ENCODE peak calls at places on chromosome 5, in eight cellular contexts. D is astrocyte, V is PC-3, I is HCT116, X is H1, Y is neuronal stem cell, M is fibroblast of lung, C is GM23338. P is an unnamed sample.

GRCh38 chr5:5266296-5266695 is 126.2 kb downstream of the ADAMTS16 start:
- DNase-seq in I (no peak), M (no peak), Y (no peak), V (no peak), C (peak), X (no peak), D (no peak), P (no peak)

GRCh38 chr5:137858223-137858916 is 9.3 kb upstream of the MYOT start:
- DNase-seq in M (peak), Y (no peak), D (peak), I (no peak), C (no peak), V (no peak), X (no peak), P (no peak)

GRCh38 chr5:77224672-77225355 is 14.3 kb downstream of the PDE8B start:
- DNase-seq in V (peak), C (no peak), M (peak), D (peak), I (no peak), Y (no peak), X (no peak), P (peak)

GRCh38 chr5:44089419-44090125 is 299.6 kb downstream of the FGF10 start:
- DNase-seq in X (no peak), D (no peak), C (no peak), I (no peak), V (no peak), M (no peak), Y (no peak), P (no peak)

GRCh38 chr5:149938791-149939358 is 5.7 kb downstream of the PDE6A start:
- DNase-seq in C (no peak), D (peak), V (peak), X (no peak), M (peak), Y (no peak), I (no peak), P (peak)

GRCh38 chr5:160159991-160160826 is 41.0 kb upstream of the PWWP2A start:
- DNase-seq in Y (no peak), V (no peak), C (peak), D (peak), M (peak), I (no peak), X (peak), P (peak)

GRCh38 chr5:103295424-103295823 is 36.9 kb downstream of the MACIR start:
- DNase-seq in V (no peak), X (no peak), Y (no peak), M (no peak), C (no peak), I (no peak), D (no peak), P (no peak)

GRCh38 chr5:151432210-151432609 is 15.2 kb upstream of the SLC36A1 start:
- DNase-seq in X (no peak), I (no peak), V (no peak), D (no peak), M (no peak), Y (no peak), C (peak), P (no peak)

GRCh38 chr5:174535691-174536090 is 188.7 kb upstream of the MSX2 start:
- DNase-seq in X (no peak), M (peak), V (peak), C (peak), D (peak), Y (peak), I (peak), P (peak)

GRCh38 chr5:89883967-89884366 is 525.6 kb downstream of the CETN3 start:
- DNase-seq in I (no peak), V (no peak), D (no peak), M (no peak), Y (no peak), X (no peak), C (no peak), P (no peak)

GRCh38 chr5:118802335-118802734 is 186.0 kb downstream of the DTWD2 start:
- DNase-seq in Y (no peak), M (no peak), D (no peak), X (no peak), C (no peak), I (no peak), V (no peak), P (no peak)

GRCh38 chr5:58172946-58173345 is 286.9 kb downstream of the PLK2 start:
- DNase-seq in C (no peak), M (no peak), V (peak), D (no peak), Y (no peak), I (no peak), X (no peak), P (no peak)

GRCh38 chr5:15073453-15073852 is 201.9 kb upstream of the ANKH start:
- DNase-seq in M (no peak), X (no peak), I (no peak), C (no peak), V (no peak), Y (no peak), D (no peak), P (no peak)

GRCh38 chr5:110644357-110644756 is 82.1 kb downstream of the TMEM232 start:
- DNase-seq in I (no peak), X (no peak), M (peak), C (no peak), Y (no peak), V (peak), D (peak), P (no peak)

GRCh38 chr5:3277590-3278196 is 317.9 kb upstream of the IRX1 start:
- DNase-seq in X (peak), M (no peak), Y (peak), D (no peak), C (peak), V (no peak), I (no peak), P (no peak)

GRCh38 chr5:148492351-148492750 is 108.6 kb downstream of the FBXO38 start:
- DNase-seq in V (no peak), M (no peak), I (no peak), Y (no peak), X (no peak), D (no peak), C (no peak), P (no peak)

GRCh38 chr5:179115845-179116524 is 55.8 kb downstream of the ZNF354C start:
- DNase-seq in I (no peak), Y (no peak), M (no peak), V (no peak), D (no peak), X (no peak), C (no peak), P (no peak)

GRCh38 chr5:10655041-10655685 is 91.3 kb downstream of the ANKRD33B start:
- DNase-seq in V (no peak), I (no peak), M (peak), D (peak), X (no peak), C (no peak), Y (no peak), P (peak)

GRCh38 chr5:1785062-1785461 is 14.6 kb downstream of the MRPL36 start:
- DNase-seq in D (no peak), C (no peak), M (no peak), V (no peak), X (no peak), I (no peak), Y (no peak), P (no peak)

GRCh38 chr5:142834504-142834903 is 64.3 kb downstream of the ARHGAP26 start:
- DNase-seq in V (no peak), I (no peak), C (no peak), D (no peak), Y (no peak), X (no peak), M (no peak), P (no peak)

GRCh38 chr5:74977475-74977874 is 74.9 kb downstream of the GCNT4 start:
- DNase-seq in X (no peak), I (no peak), Y (no peak), V (no peak), M (no peak), C (no peak), D (no peak), P (no peak)

GRCh38 chr5:125326114-125326513 is 579.7 kb upstream of the ZNF608 start:
- DNase-seq in V (peak), C (no peak), D (peak), M (peak), X (no peak), I (no peak), Y (no peak), P (no peak)

GRCh38 chr5:50749181-50749580 is 82.7 kb downstream of the PARP8 start:
- DNase-seq in C (no peak), X (no peak), M (no peak), V (no peak), I (no peak), D (no peak), Y (no peak), P (no peak)

GRCh38 chr5:17123010-17123409 is 94.4 kb upstream of the BASP1 start:
- DNase-seq in X (no peak), Y (no peak), C (no peak), D (peak), V (no peak), I (no peak), M (no peak), P (no peak)

GRCh38 chr5:89343666-89344065 is 460.7 kb upstream of the MEF2C start:
- DNase-seq in M (peak), X (no peak), V (no peak), Y (no peak), C (no peak), I (no peak), D (peak), P (no peak)

GRCh38 chr5:56429110-56429561 is 196.0 kb upstream of the ANKRD55 start:
- DNase-seq in C (no peak), D (no peak), Y (no peak), M (no peak), I (no peak), X (no peak), V (no peak), P (peak)

GRCh38 chr5:28576022-28576421 is 1537.6 kb upstream of the CDH9 start:
- DNase-seq in Y (no peak), X (no peak), D (peak), M (peak), I (no peak), V (peak), C (peak), P (no peak)

GRCh38 chr5:81424728-81425127 is 30.8 kb upstream of the ACOT12 start:
- DNase-seq in M (peak), X (no peak), D (peak), Y (no peak), I (no peak), V (no peak), C (no peak), P (no peak)

GRCh38 chr5:91490340-91490739 is 107.2 kb upstream of the ARRDC3 start:
- DNase-seq in Y (no peak), I (no peak), M (no peak), C (no peak), D (no peak), X (no peak), V (no peak), P (no peak)

GRCh38 chr5:87069974-87070608 is 197.6 kb upstream of the RASA1 start:
- DNase-seq in V (peak), C (peak), I (peak), M (peak), Y (no peak), X (no peak), D (peak), P (peak)

GRCh38 chr5:137304227-137304874 is 194.8 kb downstream of the SPOCK1 start:
- DNase-seq in Y (no peak), C (no peak), X (no peak), V (peak), I (no peak), M (no peak), D (no peak), P (no peak)

GRCh38 chr5:36252722-36253340 is 11.1 kb upstream of the NADK2 start:
- DNase-seq in C (no peak), X (no peak), D (peak), V (no peak), M (peak), Y (no peak), I (no peak), P (no peak)

GRCh38 chr5:92364986-92365550 is 982.0 kb upstream of the ARRDC3 start:
- DNase-seq in C (no peak), I (no peak), D (peak), Y (no peak), X (no peak), V (no peak), M (peak), P (no peak)

GRCh38 chr5:146778795-146779579 is 99.6 kb downstream of the PPP2R2B start:
- DNase-seq in Y (no peak), C (no peak), V (no peak), X (no peak), M (no peak), I (no peak), D (no peak), P (no peak)
- H2AFZ ChIP-seq in Y (no peak), C (peak), V (no peak), X (no peak), M (no peak), I (no peak), D (no peak), P (no peak)

GRCh38 chr5:33313150-33313549 is 127.6 kb upstream of the TARS1 start:
- DNase-seq in Y (no peak), C (peak), V (peak), D (peak), X (no peak), M (peak), I (peak), P (peak)
- H3K27ac ChIP-seq in Y (no peak), C (no peak), V (peak), D (peak), X (no peak), M (peak), I (no peak), P (peak)

GRCh38 chr5:177378884-177379883 is 5.0 kb upstream of the SLC34A1 start:
- DNase-seq in I (no peak), X (no peak), M (peak), D (peak), Y (no peak), V (peak), C (no peak), P (peak)
- H2AFZ ChIP-seq in I (peak), X (peak), M (no peak), D (peak), Y (peak), V (peak), C (no peak), P (no peak)

GRCh38 chr5:132103380-132103951 is 29.9 kb downstream of the CSF2 start:
- DNase-seq in Y (no peak), V (peak), I (peak), M (peak), C (no peak), D (peak), X (no peak), P (peak)
- H3K27ac ChIP-seq in Y (no peak), V (peak), I (peak), M (peak), C (no peak), D (peak), X (no peak), P (peak)